ENCODE peak calls at places on chromosome 2, in seven cellular contexts. G is AG04450, J is GM23248, A is prostate gland, Q is RPMI7951, P is 8988T, X is AG09309. T is an unnamed sample.

GRCh38 chr2:169362346-169363026 is at the start of gene LRP2:
- DNase-seq in P (peak), A (no peak), X (no peak), Q (no peak), G (no peak), J (peak), T (no peak)

GRCh38 chr2:84939426-84940087 is 31.4 kb upstream of the KCMF1 start:
- DNase-seq in A (no peak), G (no peak), J (no peak), P (no peak), Q (no peak), X (no peak), T (peak)

GRCh38 chr2:214311031-214311533 is 99.8 kb upstream of the VWC2L start:
- DNase-seq in X (no peak), P (no peak), J (no peak), G (no peak), A (no peak), Q (no peak), T (no peak)

GRCh38 chr2:124678043-124678442 is 653.0 kb downstream of the CNTNAP5 start:
- DNase-seq in G (no peak), A (no peak), J (no peak), X (no peak), P (no peak), Q (no peak), T (no peak)

GRCh38 chr2:42032796-42033195 is 15.0 kb upstream of the PKDCC start:
- DNase-seq in Q (no peak), J (no peak), G (no peak), A (no peak), X (no peak), P (no peak), T (no peak)

GRCh38 chr2:85712849-85713612 is 18.9 kb downstream of the GNLY start:
- DNase-seq in J (peak), P (no peak), A (peak), Q (no peak), X (no peak), G (no peak), T (peak)

GRCh38 chr2:692767-693166 is 15.6 kb upstream of the TMEM18 start:
- DNase-seq in G (no peak), A (no peak), P (no peak), X (no peak), Q (no peak), J (no peak), T (no peak)

GRCh38 chr2:225074366-225074765 is 32.1 kb upstream of the DOCK10 start:
- DNase-seq in A (no peak), P (no peak), Q (no peak), G (no peak), J (no peak), X (no peak), T (no peak)

GRCh38 chr2:26970244-26970927 is at the start of gene MAPRE3:
- DNase-seq in G (no peak), J (peak), Q (peak), X (no peak), A (peak), P (peak), T (peak)

GRCh38 chr2:117856415-117857210 is 42.1 kb downstream of the DDX18 start:
- DNase-seq in G (peak), P (peak), X (peak), Q (peak), A (no peak), J (peak), T (no peak)